ENCODE peak calls at places on chromosomes 13 and 19, in nine cellular contexts. V is ovary; O is choroid plexus epithelial cell; D is fibroblast of mammary gland; E is neural crest cell; Z is stomach; T is Calu3; A is nephron progenitor cell; W is CD4-positive, alpha-beta T cell. G is an unnamed sample.

GRCh38 chr19:49441210-49441959 is at the start of gene SLC17A7:
- DNase-seq in V (no peak), O (no peak), D (no peak), E (no peak), Z (no peak), T (no peak), A (peak), W (no peak), G (peak)

GRCh38 chr19:50962245-50962644 is 7.1 kb downstream of the KLK6 start:
- DNase-seq in V (no peak), O (no peak), D (no peak), E (no peak), Z (no peak), T (no peak), A (no peak), W (no peak), G (no peak)

GRCh38 chr13:95007322-95007721 is 293.9 kb downstream of the ABCC4 start:
- DNase-seq in V (no peak), O (no peak), D (no peak), E (no peak), Z (no peak), T (no peak), A (no peak), W (no peak), G (peak)

GRCh38 chr19:18990128-18990708 is 43.1 kb downstream of the SUGP2 start:
- DNase-seq in V (no peak), O (no peak), D (no peak), E (no peak), Z (no peak), T (no peak), A (no peak), W (no peak), G (no peak)

GRCh38 chr19:37932985-37933953 is 26.3 kb downstream of the SIPA1L3 start:
- DNase-seq in V (no peak), O (peak), D (peak), E (no peak), Z (peak), T (peak), A (no peak), W (no peak), G (no peak)

GRCh38 chr13:89066868-89067466 is 1395.8 kb downstream of the SLITRK5 start:
- DNase-seq in V (no peak), O (peak), D (peak), E (peak), Z (no peak), T (no peak), A (peak), W (no peak), G (peak)

GRCh38 chr13:28408235-28408848 is 86.6 kb downstream of the FLT1 start:
- DNase-seq in V (no peak), O (peak), D (no peak), E (no peak), Z (no peak), T (no peak), A (peak), W (no peak), G (no peak)

GRCh38 chr13:84243340-84243739 is 361.1 kb upstream of the SLITRK1 start:
- DNase-seq in V (no peak), O (no peak), D (no peak), E (no peak), Z (no peak), T (no peak), A (no peak), W (no peak), G (no peak)

GRCh38 chr19:10568826-10569651 is at the start of gene CDKN2D:
- DNase-seq in V (peak), O (peak), D (peak), E (peak), Z (peak), T (peak), A (peak), W (peak), G (peak)

GRCh38 chr13:112983428-112984196 is 14.6 kb downstream of the MCF2L start:
- DNase-seq in V (no peak), O (no peak), D (no peak), E (no peak), Z (no peak), T (no peak), A (no peak), W (no peak), G (no peak)

GRCh38 chr19:42301646-42302204 is at the start of gene PRR19:
- DNase-seq in V (no peak), O (no peak), D (no peak), E (no peak), Z (no peak), T (no peak), A (no peak), W (no peak), G (no peak)

GRCh38 chr13:94583926-94584325 is 12.0 kb downstream of the TGDS start:
- DNase-seq in V (no peak), O (no peak), D (peak), E (no peak), Z (no peak), T (no peak), A (no peak), W (no peak), G (no peak)

GRCh38 chr13:41658057-41658642 is 200.8 kb downstream of the RGCC start:
- DNase-seq in V (no peak), O (peak), D (peak), E (no peak), Z (no peak), T (no peak), A (no peak), W (no peak), G (no peak)

GRCh38 chr13:97798836-97799235 is 154.6 kb upstream of the IPO5 start:
- DNase-seq in V (no peak), O (peak), D (peak), E (no peak), Z (no peak), T (no peak), A (no peak), W (no peak), G (no peak)

GRCh38 chr13:21058361-21058760 is 3.0 kb downstream of the LATS2 start:
- DNase-seq in V (no peak), O (peak), D (no peak), E (no peak), Z (no peak), T (peak), A (no peak), W (no peak), G (no peak)

GRCh38 chr13:45540195-45540594 is 75.3 kb downstream of the ERICH6B start:
- DNase-seq in V (no peak), O (no peak), D (no peak), E (no peak), Z (no peak), T (no peak), A (no peak), W (no peak), G (no peak)

GRCh38 chr19:18978616-18979015 is 37.6 kb upstream of the HOMER3 start:
- DNase-seq in V (no peak), O (no peak), D (no peak), E (no peak), Z (no peak), T (no peak), A (no peak), W (no peak), G (no peak)

GRCh38 chr13:43939149-43939548 is 59.4 kb downstream of the LACC1 start:
- DNase-seq in V (no peak), O (no peak), D (no peak), E (no peak), Z (peak), T (no peak), A (no peak), W (no peak), G (no peak)

GRCh38 chr19:42054205-42054604 is 15.8 kb downstream of the GRIK5 start:
- DNase-seq in V (no peak), O (no peak), D (no peak), E (no peak), Z (no peak), T (no peak), A (no peak), W (no peak), G (no peak)

GRCh38 chr19:8150998-8151397 is 1.6 kb upstream of the FBN3 start:
- DNase-seq in V (no peak), O (no peak), D (no peak), E (no peak), Z (no peak), T (no peak), A (no peak), W (no peak), G (no peak)

GRCh38 chr13:102236341-102236740 is 165.5 kb downstream of the FGF14 start:
- DNase-seq in V (no peak), O (no peak), D (no peak), E (no peak), Z (no peak), T (no peak), A (no peak), W (no peak), G (no peak)

GRCh38 chr13:30421093-30422055 is 919 bp upstream of the UBE2L5 start:
- DNase-seq in V (peak), O (peak), D (peak), E (peak), Z (peak), T (peak), A (peak), W (peak), G (no peak)

GRCh38 chr13:99992376-99992775 is 10.8 kb downstream of the ZIC2 start:
- DNase-seq in V (no peak), O (peak), D (no peak), E (no peak), Z (no peak), T (no peak), A (no peak), W (no peak), G (no peak)

GRCh38 chr19:55684946-55685681 is 10.1 kb downstream of the EPN1 start:
- DNase-seq in V (no peak), O (no peak), D (no peak), E (no peak), Z (no peak), T (no peak), A (no peak), W (no peak), G (no peak)

GRCh38 chr19:34666958-34667265 is 10.0 kb downstream of the SCGB2B2 start:
- DNase-seq in V (no peak), O (no peak), D (no peak), E (no peak), Z (no peak), T (no peak), A (no peak), W (no peak), G (no peak)

GRCh38 chr19:49064029-49064629 is 489 bp downstream of the NTF4 start:
- DNase-seq in V (no peak), O (no peak), D (no peak), E (no peak), Z (no peak), T (no peak), A (no peak), W (no peak), G (no peak)

GRCh38 chr13:110409581-110409992 is 102.5 kb downstream of the COL4A2 start:
- DNase-seq in V (no peak), O (peak), D (peak), E (no peak), Z (no peak), T (no peak), A (no peak), W (no peak), G (no peak)

GRCh38 chr13:86974995-86975328 is 696.2 kb upstream of the SLITRK5 start:
- DNase-seq in V (no peak), O (peak), D (no peak), E (no peak), Z (no peak), T (no peak), A (no peak), W (no peak), G (peak)
- TF ChIP-seq CTCF in V (no peak), O (peak), D (no peak), E (no peak), Z (no peak), T (no peak), A (no peak), W (no peak), G (peak)

GRCh38 chr19:4007021-4007835 is at the start of gene PIAS4:
- DNase-seq in V (peak), O (peak), D (peak), E (peak), Z (peak), T (peak), A (peak), W (peak), G (peak)
- TF ChIP-seq CTCF in V (no peak), O (no peak), D (no peak), E (peak), Z (no peak), T (no peak), A (no peak), W (peak), G (peak)

GRCh38 chr19:16033721-16034120 is 42.6 kb upstream of the TPM4 start:
- DNase-seq in V (no peak), O (no peak), D (no peak), E (no peak), Z (peak), T (no peak), A (no peak), W (no peak), G (no peak)

GRCh38 chr19:16032509-16033135 is 43.7 kb upstream of the TPM4 start:
- DNase-seq in V (no peak), O (no peak), D (no peak), E (no peak), Z (peak), T (no peak), A (no peak), W (no peak), G (no peak)

GRCh38 chr19:16033136-16033530 is 43.2 kb upstream of the TPM4 start:
- DNase-seq in V (no peak), O (no peak), D (no peak), E (no peak), Z (peak), T (no peak), A (no peak), W (no peak), G (no peak)

GRCh38 chr19:16030964-16031871 is 45.1 kb upstream of the TPM4 start:
- DNase-seq in V (no peak), O (no peak), D (no peak), E (no peak), Z (no peak), T (no peak), A (no peak), W (no peak), G (no peak)

GRCh38 chr19:16031872-16032200 is 44.5 kb upstream of the TPM4 start:
- DNase-seq in V (no peak), O (no peak), D (no peak), E (no peak), Z (no peak), T (no peak), A (no peak), W (no peak), G (no peak)
- TF ChIP-seq CTCF in V (no peak), O (no peak), D (no peak), E (no peak), Z (no peak), T (no peak), A (no peak), W (no peak), G (no peak)

GRCh38 chr13:23159587-23160240 is 21.1 kb upstream of the SGCG start:
- DNase-seq in V (no peak), O (no peak), D (no peak), E (peak), Z (no peak), T (no peak), A (peak), W (no peak), G (no peak)

GRCh38 chr13:23161176-23161825 is 19.5 kb upstream of the SGCG start:
- DNase-seq in V (no peak), O (no peak), D (no peak), E (no peak), Z (no peak), T (no peak), A (no peak), W (no peak), G (no peak)

GRCh38 chr13:23159205-23159586 is 21.6 kb upstream of the SGCG start:
- DNase-seq in V (no peak), O (peak), D (peak), E (peak), Z (no peak), T (peak), A (peak), W (no peak), G (peak)

DNA sequence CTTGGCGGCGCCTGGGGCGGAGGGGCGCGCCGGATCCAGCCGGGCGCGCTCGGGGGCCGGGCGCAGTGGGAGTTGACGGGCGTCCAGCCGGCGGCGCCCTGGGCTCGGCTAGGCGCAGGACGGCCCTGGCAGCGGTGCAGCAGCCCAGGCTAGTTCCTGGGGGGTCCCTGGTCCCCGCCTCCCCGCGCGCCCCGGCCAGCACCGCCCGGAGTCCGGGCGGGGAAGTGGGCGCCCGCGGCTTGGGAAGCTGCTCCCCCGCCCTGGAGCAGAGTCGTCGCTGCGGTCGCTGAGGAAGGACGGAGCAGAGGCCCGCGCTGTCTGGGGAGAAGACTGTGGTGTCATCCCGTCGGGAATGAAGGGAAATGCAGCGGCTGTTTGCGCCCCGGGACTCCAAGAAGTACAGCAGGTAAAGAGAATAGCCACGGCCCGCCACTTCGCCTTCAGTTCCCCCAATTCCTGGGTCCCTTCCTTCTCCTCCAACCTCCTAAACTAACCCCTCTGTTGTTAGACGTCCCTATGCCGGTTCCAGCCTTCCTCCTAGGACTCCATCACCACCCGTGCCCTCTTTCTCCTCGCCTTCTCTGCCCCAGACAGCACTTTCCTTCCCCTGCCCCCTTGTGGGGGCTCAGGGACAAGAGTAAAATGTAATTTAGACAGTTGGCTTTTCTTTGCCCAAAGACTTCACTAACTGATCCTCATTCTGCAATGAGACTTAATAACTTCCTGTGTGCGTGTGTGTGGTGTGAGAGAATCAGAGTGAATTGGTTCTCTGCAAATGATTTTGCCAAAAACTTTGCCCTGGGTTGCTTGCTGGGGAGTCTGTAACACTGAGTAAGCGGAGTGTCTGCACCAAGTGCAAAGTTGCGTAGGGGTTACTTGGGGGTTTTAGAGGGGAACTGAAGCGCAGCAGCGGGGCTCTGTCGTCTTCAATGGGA is 20.3 kb upstream of the SGCG start:
- DNase-seq in V (no peak), O (no peak), D (no peak), E (peak), Z (no peak), T (no peak), A (peak), W (no peak), G (no peak)
- TF ChIP-seq CTCF in V (no peak), O (no peak), D (peak), E (no peak), Z (no peak), T (no peak), A (no peak), W (no peak), G (no peak)